ENCODE peak calls at places on chromosomes 3 and 15, in five cellular contexts. G is transverse colon; E is PC-3; C is CD4-positive, alpha-beta T cell; D is left ventricle myocardium inferior. L is an unnamed sample. For H3K9me3, the result is how much of the 10 kb centered on the place peaks cover.

GRCh38 chr15:72554471-72555425 is 80.6 kb downstream of the ARIH1 start:
- DNase-seq in G (no peak), E (peak), C (no peak), D (no peak), L (no peak)

GRCh38 chr3:150314248-150315027 is 93.7 kb upstream of the TSC22D2 start:
- DNase-seq in G (peak), E (peak), C (no peak), D (no peak), L (no peak)

GRCh38 chr3:195154793-195155535 is 116.0 kb downstream of the XXYLT1 start:
- DNase-seq in G (peak), E (peak), C (no peak), D (peak), L (no peak)

GRCh38 chr3:176814252-176814651 is 383.0 kb downstream of the TBL1XR1 start:
- DNase-seq in G (peak), E (peak), C (no peak), D (peak), L (no peak)

GRCh38 chr3:48240000-48240710 is 749 bp upstream of the ZNF589 start:
- DNase-seq in G (no peak), E (no peak), C (no peak), D (no peak), L (no peak)

GRCh38 chr3:42823351-42823750 is 14.1 kb downstream of the ACKR2 start:
- DNase-seq in G (no peak), E (no peak), C (no peak), D (no peak), L (no peak)

GRCh38 chr3:157029365-157029790 is 130.6 kb downstream of the CCNL1 start:
- DNase-seq in G (no peak), E (no peak), C (no peak), D (no peak), L (no peak)

GRCh38 chr3:13718437-13718836 is 161.4 kb downstream of the WNT7A start:
- DNase-seq in G (no peak), E (no peak), C (no peak), D (no peak), L (no peak)

GRCh38 chr3:111070772-111071256 is 802 bp upstream of the NECTIN3 start:
- DNase-seq in G (no peak), E (no peak), C (no peak), D (no peak), L (no peak)

GRCh38 chr3:178966299-178967183 is 105.1 kb downstream of the ZMAT3 start:
- DNase-seq in G (no peak), E (peak), C (no peak), D (peak), L (no peak)

GRCh38 chr3:194364652-194365434 is 4.7 kb downstream of the LRRC15 start:
- DNase-seq in G (peak), E (no peak), C (no peak), D (peak), L (no peak)

GRCh38 chr3:140552898-140553297 is 125.0 kb upstream of the TRIM42 start:
- DNase-seq in G (no peak), E (peak), C (no peak), D (no peak), L (no peak)

GRCh38 chr3:99504258-99504657 is 134.1 kb upstream of the COL8A1 start:
- DNase-seq in G (no peak), E (no peak), C (no peak), D (no peak), L (no peak)

GRCh38 chr15:51801391-51801835 is 28.0 kb upstream of the TMOD3 start:
- DNase-seq in G (no peak), E (peak), C (no peak), D (peak), L (no peak)

GRCh38 chr15:59221479-59221878 is 14.8 kb downstream of the LDHAL6B start:
- DNase-seq in G (no peak), E (no peak), C (no peak), D (no peak), L (no peak)

GRCh38 chr3:47475029-47475569 is 642 bp downstream of the SCAP start:
- DNase-seq in G (peak), E (peak), C (no peak), D (no peak), L (no peak)

GRCh38 chr3:46504780-46505179 is 7.0 kb downstream of the RTP3 start:
- DNase-seq in G (no peak), E (no peak), C (no peak), D (no peak), L (no peak)

GRCh38 chr15:68801572-68802148 is 19.0 kb downstream of the ANP32A start:
- DNase-seq in G (no peak), E (no peak), C (no peak), D (no peak), L (no peak)

GRCh38 chr3:38084019-38084968 is 45.3 kb downstream of the DLEC1 start:
- DNase-seq in G (no peak), E (peak), C (peak), D (no peak), L (no peak)

GRCh38 chr15:65804252-65804931 is 12.3 kb upstream of the DENND4A start:
- DNase-seq in G (no peak), E (no peak), C (no peak), D (no peak), L (no peak)

GRCh38 chr3:49470714-49471420 is 800 bp downstream of the DAG1 start:
- DNase-seq in G (no peak), E (peak), C (no peak), D (no peak), L (no peak)

GRCh38 chr15:68524753-68525584 is 53.8 kb upstream of the CORO2B start:
- DNase-seq in G (no peak), E (no peak), C (no peak), D (no peak), L (no peak)

GRCh38 chr3:23481660-23482278 is 278.6 kb downstream of the UBE2E2 start:
- DNase-seq in G (no peak), E (no peak), C (no peak), D (no peak), L (no peak)
- H3K9me3 ChIP-seq in G (under half), E (under half), C (under half), D (under half), L (under half)

DNA sequence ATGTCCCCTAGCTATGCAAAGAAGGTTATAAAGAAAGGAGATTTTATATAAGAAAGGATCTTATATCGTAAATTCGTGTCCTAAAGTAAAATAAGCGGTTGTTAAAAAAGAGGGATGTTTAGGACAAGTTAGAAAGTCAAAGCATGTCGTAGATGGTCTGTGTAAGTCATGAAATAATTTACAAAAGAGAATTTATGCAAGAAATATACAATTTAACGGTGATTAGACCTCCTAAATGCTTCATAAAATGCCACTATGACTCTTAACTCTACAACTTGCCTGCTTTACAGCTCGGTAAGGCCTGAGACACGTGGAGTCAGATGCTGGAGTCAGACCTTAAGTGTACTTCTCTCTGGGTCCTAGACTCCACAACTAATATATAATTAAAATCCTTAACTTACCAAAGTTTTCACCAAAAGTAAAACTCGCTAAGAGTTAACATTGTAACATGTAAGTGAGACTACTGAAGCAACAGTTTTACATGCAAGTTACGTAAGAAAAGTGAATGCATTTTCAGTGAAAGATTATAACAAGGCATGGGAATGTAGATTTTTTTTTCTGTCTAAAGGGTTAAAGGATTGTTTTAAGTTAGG is 13.3 kb upstream of the SRPRB start:
- DNase-seq in G (no peak), E (peak), C (no peak), D (no peak), L (no peak)
- H3K9me3 ChIP-seq in G (under half), E (under half), C (under half), D (under half), L (under half)

DNA sequence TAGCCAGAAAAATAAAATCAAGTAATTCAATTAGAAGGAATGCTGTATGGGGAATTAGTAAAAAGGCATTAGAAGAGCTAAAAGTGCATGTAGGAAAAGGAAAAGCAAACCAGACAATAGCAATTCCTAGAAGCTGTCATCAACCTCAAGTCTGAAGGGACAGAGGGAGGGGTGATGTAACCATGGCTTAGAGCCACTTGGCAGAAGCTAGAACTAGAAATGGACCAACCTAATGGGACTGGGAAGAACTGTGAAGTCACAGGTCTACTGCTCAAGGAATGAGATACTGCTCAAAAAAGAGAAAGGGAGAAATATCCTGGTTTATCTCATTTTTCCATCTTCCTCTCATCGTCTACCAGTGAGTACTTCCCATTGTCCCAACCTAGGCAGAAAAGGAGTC is 590.7 kb upstream of the SGO1 start:
- DNase-seq in G (no peak), E (no peak), C (no peak), D (no peak), L (no peak)
- H3K9me3 ChIP-seq in G (under half), E (under half), C (under half), D (under half), L (under half)

GRCh38 chr3:164144824-164145223 is 933.5 kb downstream of the SI start:
- DNase-seq in G (no peak), E (no peak), C (no peak), D (no peak), L (no peak)
- H3K9me3 ChIP-seq in G (under half), E (under half), C (under half), D (half or more), L (under half)

L was measured in T-helper 17 cell.